ENCODE peak calls at places on chromosomes 7 and 10, in eight cellular contexts. Q is fibroblast of pulmonary artery, F is GM12878, Y is fibroblast of the aortic adventitia, N is foreskin fibroblast, C is Panc1, D is IMR-90, B is AG04450. P is an unnamed sample.

GRCh38 chr7:98366562-98366938 is 34.3 kb downstream of the BAIAP2L1 start:
- DNase-seq in B (no peak), F (no peak), Y (no peak), C (no peak), Q (no peak), N (no peak), D (no peak), P (no peak)

GRCh38 chr10:112216151-112216550 is 32.6 kb upstream of the GPAM start:
- DNase-seq in Q (no peak), F (no peak), N (no peak), C (no peak), B (no peak), Y (no peak), D (no peak), P (no peak)

GRCh38 chr10:77251297-77252013 is 386.2 kb downstream of the KCNMA1 start:
- DNase-seq in N (peak), F (no peak), Y (peak), Q (peak), C (no peak), D (peak), B (no peak), P (peak)

GRCh38 chr7:94028768-94029167 is 24.6 kb upstream of the BET1 start:
- DNase-seq in D (peak), F (no peak), C (no peak), B (no peak), N (peak), Q (peak), Y (peak), P (no peak)

GRCh38 chr7:158749396-158749795 is 44.8 kb upstream of the NCAPG2 start:
- DNase-seq in D (no peak), F (no peak), N (no peak), C (no peak), B (no peak), Y (no peak), Q (no peak), P (no peak)

GRCh38 chr7:150355666-150356059 is 13.0 kb upstream of the REPIN1 start:
- DNase-seq in B (no peak), N (no peak), Y (no peak), D (no peak), C (no peak), F (no peak), Q (no peak), P (no peak)

GRCh38 chr7:25844109-25844915 is 307.7 kb upstream of the NFE2L3 start:
- DNase-seq in B (no peak), Y (peak), C (no peak), N (no peak), D (no peak), F (no peak), Q (peak), P (peak)

GRCh38 chr7:136555933-136556332 is 312.5 kb upstream of the CHRM2 start:
- DNase-seq in Q (no peak), N (no peak), Y (no peak), D (no peak), C (no peak), F (no peak), B (no peak), P (no peak)

GRCh38 chr10:96401036-96401435 is 42.2 kb upstream of the OPALIN start:
- DNase-seq in D (no peak), Q (no peak), N (no peak), F (no peak), B (no peak), Y (no peak), C (no peak), P (no peak)

GRCh38 chr7:100584677-100585510 is 1.0 kb downstream of the LRCH4 start:
- DNase-seq in B (no peak), Y (peak), F (no peak), N (peak), D (peak), Q (peak), C (no peak), P (peak)

DNA sequence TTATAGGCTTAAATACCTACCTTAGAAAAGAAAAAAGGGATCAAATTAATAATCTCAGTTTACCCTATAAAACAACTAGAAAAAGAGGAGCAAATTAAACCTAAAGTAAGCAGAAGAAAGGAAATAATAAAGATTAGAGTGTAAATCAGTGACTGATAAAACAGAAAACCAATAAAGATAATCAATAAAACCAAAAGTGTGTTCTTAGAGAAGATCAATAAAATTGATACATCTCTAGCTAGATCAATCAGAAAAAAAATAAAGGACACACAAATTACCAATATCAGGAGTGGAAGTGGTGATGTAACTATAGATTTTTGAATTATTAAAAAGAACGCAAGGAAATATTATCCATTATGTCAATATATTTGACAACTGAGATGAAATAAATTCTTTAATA is 69.2 kb upstream of the NAMPT start:
- DNase-seq in B (no peak), N (no peak), D (no peak), Y (no peak), F (no peak), C (no peak), Q (no peak), P (no peak)
- TF ChIP-seq CTCF in B (no peak), N (no peak), D (no peak), Y (no peak), F (no peak), C (no peak), Q (no peak), P (no peak)

GRCh38 chr10:113982745-113983144 is 60.9 kb upstream of the ADRB1 start:
- DNase-seq in F (no peak), N (no peak), Q (no peak), Y (no peak), D (no peak), C (no peak), B (no peak), P (no peak)
- H3K4me3 ChIP-seq in F (no peak), N (no peak), Q (no peak), Y (no peak), D (no peak), C (no peak), B (no peak), P (no peak)

GRCh38 chr7:112517487-112517886 is 36.7 kb downstream of the LSMEM1 start:
- DNase-seq in C (no peak), D (no peak), Q (no peak), B (no peak), N (no peak), Y (no peak), F (no peak), P (no peak)

GRCh38 chr7:112510743-112511110 is 29.9 kb downstream of the LSMEM1 start:
- DNase-seq in Y (no peak), N (no peak), B (no peak), F (no peak), Q (no peak), D (no peak), C (no peak), P (no peak)

GRCh38 chr7:112520787-112521186 is 40.0 kb downstream of the LSMEM1 start:
- DNase-seq in Q (no peak), N (no peak), B (no peak), D (no peak), F (no peak), Y (no peak), C (no peak), P (no peak)

GRCh38 chr7:112511451-112512220 is 30.8 kb downstream of the LSMEM1 start:
- DNase-seq in Q (no peak), B (no peak), F (no peak), C (no peak), D (no peak), N (no peak), Y (no peak), P (no peak)

DNA sequence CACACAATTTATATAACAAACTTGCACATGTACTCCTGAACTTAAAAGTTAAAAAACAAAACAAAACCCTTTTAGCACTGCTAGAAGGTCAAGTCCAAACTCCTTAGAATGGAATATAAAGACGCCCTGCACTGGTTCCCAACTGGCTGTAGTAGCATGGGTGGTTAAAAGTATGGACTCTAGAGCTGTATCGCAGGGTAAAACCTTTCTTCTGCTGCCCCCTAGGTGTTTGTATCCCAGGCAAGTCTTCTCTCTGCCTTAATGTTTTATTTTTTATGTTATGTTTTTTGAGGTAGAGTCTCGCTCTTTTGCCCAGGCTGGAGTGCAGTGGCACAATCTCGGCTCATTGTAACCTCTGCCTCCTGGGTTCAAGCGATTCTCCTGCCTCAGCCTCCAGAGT is 35.2 kb downstream of the LSMEM1 start:
- DNase-seq in D (no peak), Q (no peak), F (no peak), B (no peak), C (no peak), N (no peak), Y (peak), P (no peak)
- TF ChIP-seq CTCF in D (peak), Q (no peak), F (no peak), B (no peak), C (no peak), N (no peak), Y (no peak), P (peak)

GRCh38 chr7:157432541-157432956 is 95.7 kb downstream of the DNAJB6 start:
- DNase-seq in D (peak), N (peak), F (no peak), Y (peak), Q (peak), C (peak), B (peak), P (peak)
- H3K4me3 ChIP-seq in D (peak), N (peak), F (no peak), Y (peak), Q (peak), C (peak), B (peak), P (no peak)

DNA sequence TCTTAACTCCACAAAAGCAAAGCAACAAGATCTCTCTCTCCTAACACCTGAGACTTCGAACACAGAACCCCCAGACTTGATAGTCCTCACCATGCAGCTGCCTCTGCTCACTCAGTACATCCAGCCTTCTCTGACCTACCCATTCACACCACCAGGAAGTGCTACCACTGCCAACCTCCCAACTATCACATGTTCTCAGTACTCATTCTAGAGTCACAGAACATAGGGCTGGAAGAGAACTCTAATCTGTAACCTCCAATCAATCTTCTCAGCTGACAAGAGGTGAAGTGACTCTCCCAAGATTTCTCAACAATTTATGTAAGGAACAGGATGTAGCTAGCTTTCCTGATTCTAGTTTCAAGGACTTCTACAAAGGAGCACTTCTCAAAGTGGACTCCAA is 3.8 kb downstream of the NUDCD3 start:
- DNase-seq in F (no peak), N (peak), C (no peak), D (peak), Y (peak), B (no peak), Q (peak), P (no peak)
- TF ChIP-seq CTCF in F (no peak), N (no peak), C (peak), D (peak), Y (no peak), B (peak), Q (no peak), P (peak)

GRCh38 chr10:94023909-94024308 is 30.2 kb downstream of the PLCE1 start:
- DNase-seq in B (no peak), F (no peak), N (no peak), Q (no peak), D (no peak), Y (no peak), C (no peak), P (no peak)
- H3K4me3 ChIP-seq in B (no peak), F (no peak), N (no peak), Q (no peak), D (no peak), Y (no peak), C (no peak), P (no peak)